ENCODE peak calls at places on chromosomes 2 and 18, in four cellular contexts. D is activated gamma-delta T cell treated with anti-CD3 and anti-CD28 coated beads, Interleukin-2, amount 50 U/mL, for 16 hours; Z is iris pigment epithelial cell; I is NCI-H345. K is an unnamed sample.

GRCh38 chr2:216216951-216217903 is 108.1 kb downstream of the XRCC5 start:
- DNase-seq in D (no peak), I (no peak), Z (peak; percentile 60), K (no peak)

GRCh38 chr18:74598350-74599001 is 806 bp downstream of the ZNF407 start:
- DNase-seq in D (peak; percentile 62), Z (peak; percentile 59), I (peak; percentile 54), K (no peak)

GRCh38 chr18:8719192-8719591 is 13.8 kb downstream of the MTCL1 start:
- DNase-seq in I (no peak), D (no peak), Z (no peak), K (no peak)

GRCh38 chr2:3709225-3709624 is 5.8 kb downstream of the DCDC2C start:
- DNase-seq in Z (no peak), D (no peak), I (no peak), K (no peak)

GRCh38 chr18:41466436-41467160 is 488.4 kb upstream of the PIK3C3 start:
- DNase-seq in Z (peak; percentile 7), I (no peak), D (no peak), K (no peak)

GRCh38 chr2:55618649-55619055 is 1.2 kb upstream of the PPP4R3B start:
- DNase-seq in Z (peak; percentile 50), I (peak; percentile 67), D (peak; percentile 34), K (peak; percentile 29)

GRCh38 chr2:208269091-208269490 is 3.0 kb downstream of the PIKFYVE start:
- DNase-seq in I (no peak), D (no peak), Z (no peak), K (no peak)

GRCh38 chr18:32259553-32259952 is 69.7 kb downstream of the MEP1B start:
- DNase-seq in D (no peak), Z (no peak), I (no peak), K (no peak)

GRCh38 chr2:146108993-146109392 is 1589.1 kb upstream of the ZEB2 start:
- DNase-seq in Z (peak; percentile 70), D (no peak), I (no peak), K (no peak)

GRCh38 chr2:191247381-191248057 is 2.3 kb downstream of the MYO1B start:
- DNase-seq in I (no peak), D (no peak), Z (peak; percentile 98), K (peak; percentile 41)

GRCh38 chr2:218010116-218010837 is 7.5 kb upstream of the TNS1 start:
- DNase-seq in Z (peak; percentile 48), D (no peak), I (peak; percentile 41), K (no peak)

GRCh38 chr18:63646916-63647315 is 2.9 kb upstream of the SERPINB4 start:
- DNase-seq in D (no peak), I (no peak), Z (no peak), K (no peak)

GRCh38 chr2:109164739-109165221 is 35.8 kb downstream of the SH3RF3 start:
- DNase-seq in Z (peak; percentile 41), D (no peak), I (no peak), K (no peak)

GRCh38 chr2:44086639-44087036 is 82.0 kb upstream of the PPM1B start:
- DNase-seq in Z (no peak), I (no peak), D (no peak), K (no peak)

GRCh38 chr18:43601432-43601831 is 324.1 kb upstream of the SYT4 start:
- DNase-seq in I (no peak), Z (no peak), D (no peak), K (no peak)

GRCh38 chr2:62724886-62725711 is 19.6 kb downstream of the EHBP1 start:
- DNase-seq in D (no peak), Z (no peak), I (peak; percentile 52), K (no peak)

K was measured in NCI-H2029 treated with DMSO at 0.1 percent for 48 hours.